ENCODE peak calls at places on chromosomes 3 and 15, in nine cellular contexts. One of them, this sample, is unnamed.

GRCh38 chr3:72105306-72105705 is 320.4 kb upstream of the PROK2 start:
- DNase-seq in Daoy: no peak
- DNase-seq in colonic mucosa: no peak
- DNase-seq in effector CD8-positive, alpha-beta T cell: no peak
- DNase-seq in stimulated activated effector memory CD8-positive, alpha-beta T cell treated with anti-CD3 and anti-CD28 coated beads, Interleukin-12 subunit alpha, Interleukin-12 subunit beta, amount 100 ng/mL, for 72 hours: no peak
- DNase-seq in NCI-H510A treated with DMSO at 0.1 percent for 48 hours: no peak
- DNase-seq in WTC11: no peak
- DNase-seq in cortex of kidney: no peak
- DNase-seq in OCI-LY7: no peak
- DNase-seq in this sample: no peak

GRCh38 chr15:90588427-90588826 is 58.7 kb downstream of the CRTC3 start:
- DNase-seq in OCI-LY7: no peak
- DNase-seq in Daoy: peak; percentile 22
- DNase-seq in effector CD8-positive, alpha-beta T cell: no peak
- DNase-seq in WTC11: no peak
- DNase-seq in colonic mucosa: no peak
- DNase-seq in cortex of kidney: no peak
- DNase-seq in NCI-H510A treated with DMSO at 0.1 percent for 48 hours: no peak
- DNase-seq in stimulated activated effector memory CD8-positive, alpha-beta T cell treated with anti-CD3 and anti-CD28 coated beads, Interleukin-12 subunit alpha, Interleukin-12 subunit beta, amount 100 ng/mL, for 72 hours: no peak
- DNase-seq in this sample: no peak

GRCh38 chr15:98799461-98799971 is 151.2 kb downstream of the IGF1R start:
- DNase-seq in colonic mucosa: peak; percentile 41
- DNase-seq in cortex of kidney: no peak
- DNase-seq in stimulated activated effector memory CD8-positive, alpha-beta T cell treated with anti-CD3 and anti-CD28 coated beads, Interleukin-12 subunit alpha, Interleukin-12 subunit beta, amount 100 ng/mL, for 72 hours: no peak
- DNase-seq in effector CD8-positive, alpha-beta T cell: no peak
- DNase-seq in WTC11: peak; percentile 63
- DNase-seq in Daoy: peak; percentile 49
- DNase-seq in OCI-LY7: no peak
- DNase-seq in NCI-H510A treated with DMSO at 0.1 percent for 48 hours: peak; percentile 9
- DNase-seq in this sample: no peak

GRCh38 chr15:77418341-77419049 is 1.4 kb downstream of the PEAK1 start:
- DNase-seq in OCI-LY7: no peak
- DNase-seq in stimulated activated effector memory CD8-positive, alpha-beta T cell treated with anti-CD3 and anti-CD28 coated beads, Interleukin-12 subunit alpha, Interleukin-12 subunit beta, amount 100 ng/mL, for 72 hours: no peak
- DNase-seq in WTC11: no peak
- DNase-seq in cortex of kidney: no peak
- DNase-seq in colonic mucosa: no peak
- DNase-seq in Daoy: peak; percentile 31
- DNase-seq in NCI-H510A treated with DMSO at 0.1 percent for 48 hours: no peak
- DNase-seq in effector CD8-positive, alpha-beta T cell: no peak
- DNase-seq in this sample: no peak

GRCh38 chr15:23026218-23026617 is 13.2 kb downstream of the TUBGCP5 start:
- DNase-seq in cortex of kidney: no peak
- DNase-seq in colonic mucosa: no peak
- DNase-seq in NCI-H510A treated with DMSO at 0.1 percent for 48 hours: no peak
- DNase-seq in Daoy: no peak
- DNase-seq in effector CD8-positive, alpha-beta T cell: no peak
- DNase-seq in WTC11: no peak
- DNase-seq in OCI-LY7: no peak
- DNase-seq in stimulated activated effector memory CD8-positive, alpha-beta T cell treated with anti-CD3 and anti-CD28 coated beads, Interleukin-12 subunit alpha, Interleukin-12 subunit beta, amount 100 ng/mL, for 72 hours: no peak
- DNase-seq in this sample: no peak

GRCh38 chr15:91866371-91866905 is 12.9 kb downstream of the SLCO3A1 start:
- DNase-seq in NCI-H510A treated with DMSO at 0.1 percent for 48 hours: no peak
- DNase-seq in stimulated activated effector memory CD8-positive, alpha-beta T cell treated with anti-CD3 and anti-CD28 coated beads, Interleukin-12 subunit alpha, Interleukin-12 subunit beta, amount 100 ng/mL, for 72 hours: no peak
- DNase-seq in cortex of kidney: no peak
- DNase-seq in Daoy: peak; percentile 33
- DNase-seq in effector CD8-positive, alpha-beta T cell: no peak
- DNase-seq in WTC11: no peak
- DNase-seq in colonic mucosa: no peak
- DNase-seq in OCI-LY7: no peak
- DNase-seq in this sample: no peak

GRCh38 chr3:126158016-126158911 is 22.1 kb downstream of the ALDH1L1 start:
- DNase-seq in WTC11: no peak
- DNase-seq in effector CD8-positive, alpha-beta T cell: no peak
- DNase-seq in stimulated activated effector memory CD8-positive, alpha-beta T cell treated with anti-CD3 and anti-CD28 coated beads, Interleukin-12 subunit alpha, Interleukin-12 subunit beta, amount 100 ng/mL, for 72 hours: no peak
- DNase-seq in cortex of kidney: no peak
- DNase-seq in OCI-LY7: no peak
- DNase-seq in Daoy: no peak
- DNase-seq in colonic mucosa: no peak
- DNase-seq in NCI-H510A treated with DMSO at 0.1 percent for 48 hours: peak; percentile 1
- DNase-seq in this sample: no peak

GRCh38 chr3:117750674-117751073 is 1041.1 kb downstream of the TUSC7 start:
- DNase-seq in colonic mucosa: no peak
- DNase-seq in Daoy: no peak
- DNase-seq in stimulated activated effector memory CD8-positive, alpha-beta T cell treated with anti-CD3 and anti-CD28 coated beads, Interleukin-12 subunit alpha, Interleukin-12 subunit beta, amount 100 ng/mL, for 72 hours: no peak
- DNase-seq in effector CD8-positive, alpha-beta T cell: no peak
- DNase-seq in WTC11: no peak
- DNase-seq in NCI-H510A treated with DMSO at 0.1 percent for 48 hours: no peak
- DNase-seq in cortex of kidney: no peak
- DNase-seq in OCI-LY7: no peak
- DNase-seq in this sample: no peak

GRCh38 chr15:70469651-70470555 is 293.5 kb downstream of the UACA start:
- DNase-seq in OCI-LY7: no peak
- DNase-seq in effector CD8-positive, alpha-beta T cell: no peak
- DNase-seq in colonic mucosa: no peak
- DNase-seq in WTC11: no peak
- DNase-seq in NCI-H510A treated with DMSO at 0.1 percent for 48 hours: no peak
- DNase-seq in cortex of kidney: no peak
- DNase-seq in stimulated activated effector memory CD8-positive, alpha-beta T cell treated with anti-CD3 and anti-CD28 coated beads, Interleukin-12 subunit alpha, Interleukin-12 subunit beta, amount 100 ng/mL, for 72 hours: no peak
- DNase-seq in Daoy: no peak
- DNase-seq in this sample: no peak

GRCh38 chr3:40780341-40780800 is 255.6 kb downstream of the ZNF621 start:
- DNase-seq in stimulated activated effector memory CD8-positive, alpha-beta T cell treated with anti-CD3 and anti-CD28 coated beads, Interleukin-12 subunit alpha, Interleukin-12 subunit beta, amount 100 ng/mL, for 72 hours: no peak
- DNase-seq in effector CD8-positive, alpha-beta T cell: no peak
- DNase-seq in NCI-H510A treated with DMSO at 0.1 percent for 48 hours: peak; percentile 27
- DNase-seq in colonic mucosa: peak; percentile 36
- DNase-seq in WTC11: no peak
- DNase-seq in OCI-LY7: no peak
- DNase-seq in Daoy: peak; percentile 59
- DNase-seq in cortex of kidney: no peak
- DNase-seq in this sample: peak; percentile 26

GRCh38 chr15:75200765-75201608 is 695 bp upstream of the C15orf39 start:
- DNase-seq in cortex of kidney: no peak
- DNase-seq in WTC11: peak; percentile 72
- DNase-seq in NCI-H510A treated with DMSO at 0.1 percent for 48 hours: peak; percentile 85
- DNase-seq in effector CD8-positive, alpha-beta T cell: peak; percentile 23
- DNase-seq in Daoy: no peak
- DNase-seq in stimulated activated effector memory CD8-positive, alpha-beta T cell treated with anti-CD3 and anti-CD28 coated beads, Interleukin-12 subunit alpha, Interleukin-12 subunit beta, amount 100 ng/mL, for 72 hours: no peak
- DNase-seq in OCI-LY7: peak; percentile 59
- DNase-seq in colonic mucosa: peak; percentile 87
- DNase-seq in this sample: peak; percentile 86

GRCh38 chr15:52879145-52879544 is 89.0 kb upstream of the ONECUT1 start:
- DNase-seq in stimulated activated effector memory CD8-positive, alpha-beta T cell treated with anti-CD3 and anti-CD28 coated beads, Interleukin-12 subunit alpha, Interleukin-12 subunit beta, amount 100 ng/mL, for 72 hours: no peak
- DNase-seq in effector CD8-positive, alpha-beta T cell: no peak
- DNase-seq in NCI-H510A treated with DMSO at 0.1 percent for 48 hours: no peak
- DNase-seq in OCI-LY7: no peak
- DNase-seq in cortex of kidney: no peak
- DNase-seq in colonic mucosa: no peak
- DNase-seq in WTC11: no peak
- DNase-seq in Daoy: no peak
- DNase-seq in this sample: no peak

GRCh38 chr3:57787867-57788623 is 31.9 kb downstream of the SLMAP start:
- DNase-seq in cortex of kidney: no peak
- DNase-seq in Daoy: no peak
- DNase-seq in NCI-H510A treated with DMSO at 0.1 percent for 48 hours: no peak
- DNase-seq in WTC11: no peak
- DNase-seq in stimulated activated effector memory CD8-positive, alpha-beta T cell treated with anti-CD3 and anti-CD28 coated beads, Interleukin-12 subunit alpha, Interleukin-12 subunit beta, amount 100 ng/mL, for 72 hours: no peak
- DNase-seq in effector CD8-positive, alpha-beta T cell: no peak
- DNase-seq in colonic mucosa: no peak
- DNase-seq in OCI-LY7: peak; percentile 38
- DNase-seq in this sample: no peak

GRCh38 chr15:71400347-71400746 is 285.1 kb downstream of the THSD4 start:
- DNase-seq in cortex of kidney: no peak
- DNase-seq in NCI-H510A treated with DMSO at 0.1 percent for 48 hours: no peak
- DNase-seq in stimulated activated effector memory CD8-positive, alpha-beta T cell treated with anti-CD3 and anti-CD28 coated beads, Interleukin-12 subunit alpha, Interleukin-12 subunit beta, amount 100 ng/mL, for 72 hours: no peak
- DNase-seq in WTC11: no peak
- DNase-seq in effector CD8-positive, alpha-beta T cell: no peak
- DNase-seq in Daoy: no peak
- DNase-seq in colonic mucosa: no peak
- DNase-seq in OCI-LY7: no peak
- DNase-seq in this sample: no peak

GRCh38 chr3:44984335-44984734 is 8.3 kb downstream of the EXOSC7 start:
- DNase-seq in NCI-H510A treated with DMSO at 0.1 percent for 48 hours: no peak
- DNase-seq in colonic mucosa: no peak
- DNase-seq in Daoy: no peak
- DNase-seq in OCI-LY7: no peak
- DNase-seq in stimulated activated effector memory CD8-positive, alpha-beta T cell treated with anti-CD3 and anti-CD28 coated beads, Interleukin-12 subunit alpha, Interleukin-12 subunit beta, amount 100 ng/mL, for 72 hours: no peak
- DNase-seq in cortex of kidney: no peak
- DNase-seq in WTC11: no peak
- DNase-seq in effector CD8-positive, alpha-beta T cell: no peak
- DNase-seq in this sample: no peak

GRCh38 chr3:133301194-133301593 is 98.7 kb upstream of the BFSP2 start:
- DNase-seq in colonic mucosa: no peak
- DNase-seq in cortex of kidney: no peak
- DNase-seq in NCI-H510A treated with DMSO at 0.1 percent for 48 hours: no peak
- DNase-seq in WTC11: no peak
- DNase-seq in OCI-LY7: no peak
- DNase-seq in stimulated activated effector memory CD8-positive, alpha-beta T cell treated with anti-CD3 and anti-CD28 coated beads, Interleukin-12 subunit alpha, Interleukin-12 subunit beta, amount 100 ng/mL, for 72 hours: no peak
- DNase-seq in effector CD8-positive, alpha-beta T cell: no peak
- DNase-seq in Daoy: peak; percentile 85
- DNase-seq in this sample: no peak

This sample was measured in left colon.